ENCODE peak calls at places on chromosome 22, in six cellular contexts. T is WTC11, N is K562, C is HepG2, D is H1, I is HCT116. S is an unnamed sample.

GRCh38 chr22:27987557-27987956 is 68.5 kb upstream of the PITPNB start:
- DNase-seq in T (no peak), N (no peak), C (no peak), D (no peak), I (no peak), S (no peak)

GRCh38 chr22:37607912-37608476 is 640 bp upstream of the GGA1 start:
- DNase-seq in T (no peak), N (no peak), C (no peak), D (no peak), I (no peak), S (peak; percentile 94)

GRCh38 chr22:37639070-37639760 is at the start of gene SH3BP1:
- DNase-seq in T (peak; percentile 81), N (peak; percentile 69), C (peak; percentile 57), D (peak; percentile 86), I (no peak), S (no peak)

GRCh38 chr22:27986937-27987336 is 67.9 kb upstream of the PITPNB start:
- DNase-seq in T (no peak), N (no peak), C (no peak), D (peak; percentile 35), I (no peak), S (no peak)

GRCh38 chr22:28231423-28231822 is 312.4 kb upstream of the PITPNB start:
- DNase-seq in T (no peak), N (no peak), C (peak; percentile 82), D (no peak), I (no peak), S (no peak)

GRCh38 chr22:39351689-39352214 is 2.0 kb downstream of the SYNGR1 start:
- DNase-seq in T (peak; percentile 44), N (no peak), C (no peak), D (no peak), I (no peak), S (peak; percentile 25)

GRCh38 chr22:37519268-37520195 is at the start of gene CARD10:
- DNase-seq in T (peak; percentile 46), N (peak; percentile 61), C (no peak), D (peak; percentile 68), I (no peak), S (no peak)

GRCh38 chr22:24865508-24865907 is 59.5 kb downstream of the SGSM1 start:
- DNase-seq in T (no peak), N (no peak), C (no peak), D (no peak), I (no peak), S (no peak)

GRCh38 chr22:26592368-26593015 is 2.6 kb upstream of the TPST2 start:
- DNase-seq in T (no peak), N (no peak), C (no peak), D (no peak), I (no peak), S (peak; percentile 72)

GRCh38 chr22:29115682-29116313 is 43.0 kb downstream of the KREMEN1 start:
- DNase-seq in T (no peak), N (no peak), C (peak; percentile 60), D (no peak), I (no peak), S (no peak)

GRCh38 chr22:22167791-22168189 is 76.8 kb upstream of the VPREB1 start:
- DNase-seq in T (no peak), N (peak; percentile 15), C (no peak), D (no peak), I (no peak), S (peak; percentile 79)

GRCh38 chr22:29992341-29993275 is 87.7 kb upstream of the HORMAD2 start:
- DNase-seq in T (no peak), N (no peak), C (peak; percentile 6), D (no peak), I (no peak), S (no peak)

GRCh38 chr22:24355574-24355973 is 71.8 kb upstream of the ADORA2A start:
- DNase-seq in T (no peak), N (no peak), C (no peak), D (no peak), I (no peak), S (no peak)

GRCh38 chr22:29555065-29555644 is 1.6 kb upstream of the THOC5 start:
- DNase-seq in T (no peak), N (no peak), C (no peak), D (no peak), I (no peak), S (no peak)

GRCh38 chr22:23909258-23909898 is 15.2 kb downstream of the MIF start:
- DNase-seq in T (no peak), N (no peak), C (no peak), D (no peak), I (no peak), S (no peak)

GRCh38 chr22:29369460-29369859 is 18.9 kb downstream of the AP1B1 start:
- DNase-seq in T (peak; percentile 42), N (peak; percentile 42), C (no peak), D (peak; percentile 55), I (no peak), S (no peak)

GRCh38 chr22:27438271-27438980 is 363.1 kb downstream of the MN1 start:
- DNase-seq in T (no peak), N (no peak), C (no peak), D (no peak), I (no peak), S (no peak)

GRCh38 chr22:23438216-23438615 is 141.9 kb downstream of the IGLL1 start:
- DNase-seq in T (no peak), N (no peak), C (no peak), D (peak; percentile 45), I (no peak), S (no peak)

GRCh38 chr22:22348127-22348814 is 103.7 kb downstream of the VPREB1 start:
- DNase-seq in T (peak; percentile 44), N (peak; percentile 55), C (peak; percentile 45), D (peak; percentile 50), I (peak; percentile 26), S (no peak)

GRCh38 chr22:33302049-33302545 is 243.9 kb upstream of the SYN3 start:
- DNase-seq in T (peak; percentile 92), N (peak; percentile 68), C (peak; percentile 66), D (peak; percentile 97), I (peak; percentile 0), S (peak; percentile 39)

GRCh38 chr22:22939537-22940368 is 52.1 kb downstream of the IGLL5 start:
- DNase-seq in T (peak; percentile 1), N (no peak), C (no peak), D (no peak), I (no peak), S (no peak)

GRCh38 chr22:30402036-30402759 is 5.4 kb downstream of the SEC14L2 start:
- DNase-seq in T (no peak), N (peak; percentile 52), C (no peak), D (no peak), I (no peak), S (no peak)

GRCh38 chr22:39068033-39068785 is 8.9 kb upstream of the APOBEC3G start:
- DNase-seq in T (no peak), N (no peak), C (no peak), D (no peak), I (no peak), S (no peak)

GRCh38 chr22:22569218-22569617 is 10.2 kb upstream of the PRAME start:
- DNase-seq in T (no peak), N (no peak), C (no peak), D (no peak), I (no peak), S (no peak)

GRCh38 chr22:39176067-39176621 is 23.7 kb upstream of the CBX7 start:
- DNase-seq in T (peak; percentile 87), N (no peak), C (peak; percentile 72), D (peak; percentile 84), I (no peak), S (no peak)

GRCh38 chr22:23113067-23113846 is 28.5 kb downstream of the RSPH14 start:
- DNase-seq in T (no peak), N (no peak), C (no peak), D (no peak), I (no peak), S (no peak)

GRCh38 chr22:25076281-25076680 is 123.4 kb upstream of the CRYBB3 start:
- DNase-seq in T (no peak), N (no peak), C (no peak), D (no peak), I (no peak), S (no peak)

GRCh38 chr22:46336119-46337078 is 885 bp downstream of the TRMU start:
- DNase-seq in T (peak; percentile 30), N (peak; percentile 42), C (peak; percentile 20), D (no peak), I (no peak), S (no peak)

GRCh38 chr22:30297276-30298004 is 8.1 kb upstream of the CASTOR1 start:
- DNase-seq in T (no peak), N (no peak), C (no peak), D (no peak), I (no peak), S (no peak)

GRCh38 chr22:45329536-45329936 is 19.8 kb downstream of the FAM118A start:
- DNase-seq in T (no peak), N (no peak), C (no peak), D (no peak), I (no peak), S (no peak)
- TF ChIP-seq ATF3 in T (no peak), N (no peak), C (no peak), D (no peak), I (no peak), S (no peak)

DNA sequence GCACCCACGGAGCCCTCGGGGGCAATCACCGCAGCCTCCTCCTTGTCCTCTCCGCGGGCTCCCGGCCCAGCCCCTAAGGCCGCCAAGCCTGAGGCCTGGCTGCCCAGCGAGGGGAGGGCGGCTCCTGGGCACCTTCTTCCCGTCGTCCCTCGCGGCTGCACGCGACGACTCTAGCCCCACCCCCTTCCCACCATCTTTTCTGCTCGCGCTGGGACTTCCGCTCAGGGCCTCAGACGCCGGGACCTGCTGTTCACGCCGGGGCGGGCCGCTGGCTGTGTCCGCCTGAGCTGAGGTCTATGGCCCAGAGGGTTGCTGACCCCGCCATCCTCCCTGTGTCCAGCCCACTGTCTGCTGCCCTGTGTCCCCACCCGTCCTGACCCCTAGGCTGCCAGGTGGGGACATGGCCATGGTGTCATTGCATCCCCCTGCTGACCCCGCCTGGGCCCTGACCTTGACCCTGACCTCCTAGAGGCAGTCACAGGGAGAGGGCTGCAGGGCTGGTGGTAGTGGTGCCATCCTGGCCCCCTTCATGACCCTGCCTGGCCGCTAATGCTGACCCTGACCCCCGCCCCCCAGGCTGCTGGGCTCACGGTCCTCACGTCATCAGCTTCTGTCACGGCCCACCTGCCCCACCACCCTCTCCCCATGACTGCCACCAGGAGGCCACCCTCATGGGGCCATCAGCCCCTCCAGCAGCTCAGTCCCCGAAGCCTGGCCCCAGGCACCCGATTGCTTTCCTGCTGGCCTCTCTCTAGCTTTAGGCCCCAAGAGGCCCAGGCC is 286.0 kb downstream of the BRD1 start:
- DNase-seq in T (no peak), N (no peak), C (no peak), D (no peak), I (no peak), S (no peak)
- TF ChIP-seq ATF3 in T (no peak), N (no peak), C (no peak), D (no peak), I (no peak), S (no peak)

GRCh38 chr22:47371263-47372090 is 609.0 kb downstream of the TBC1D22A start:
- DNase-seq in T (no peak), N (no peak), C (no peak), D (no peak), I (no peak), S (no peak)
- TF ChIP-seq ATF3 in T (no peak), N (no peak), C (no peak), D (no peak), I (no peak), S (no peak)

DNA sequence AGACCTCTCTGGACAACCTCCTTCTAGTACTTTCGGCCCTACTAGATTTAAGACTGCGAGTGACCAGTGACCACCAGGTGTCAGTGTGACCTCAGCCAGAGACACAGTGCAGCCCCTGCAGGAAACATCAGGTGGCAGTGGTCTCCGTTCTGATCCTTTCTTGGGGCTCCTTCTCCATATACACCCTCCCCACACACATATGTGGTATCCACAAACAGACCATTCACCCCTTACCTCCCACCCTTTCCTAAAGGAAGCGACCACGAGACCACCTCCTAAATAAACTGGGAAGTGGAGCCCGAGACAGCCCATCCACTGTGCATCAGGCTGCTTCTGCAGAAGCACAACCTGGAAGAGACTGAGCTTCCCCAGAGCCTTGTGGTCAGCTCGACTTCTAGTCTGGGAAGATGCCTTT is 38.5 kb upstream of the CYP2D6 start:
- DNase-seq in T (peak; percentile 90), N (peak; percentile 80), C (peak; percentile 71), D (peak; percentile 90), I (peak; percentile 56), S (peak; percentile 51)
- TF ChIP-seq ATF3 in T (no peak), N (no peak), C (no peak), D (peak; percentile 44), I (no peak), S (no peak)

S was measured in GM12878.